ENCODE peak calls at places on chromosome 7, in five cellular contexts. One of them, this sample, is unnamed.

GRCh38 chr7:39536926-39537325 is 29.3 kb upstream of the YAE1 start:
- DNase-seq in stimulated activated CD8-positive, alpha-beta memory T cell treated with anti-CD3 and anti-CD28 coated beads, Interleukin-12 subunit alpha, Interleukin-12 subunit beta, amount 100 ng/mL, for 4 hours: no peak
- DNase-seq in Calu3: no peak
- DNase-seq in cardiac muscle cell: no peak
- DNase-seq in stimulated activated CD4-positive, alpha-beta T cell treated with anti-CD3 and anti-CD28 coated beads, TNF-alpha, amount 100 ng/mL, for 4 hours: no peak
- DNase-seq in this sample: no peak

GRCh38 chr7:80284848-80285247 is 150.2 kb downstream of the GNAI1 start:
- DNase-seq in Calu3: no peak
- DNase-seq in stimulated activated CD8-positive, alpha-beta memory T cell treated with anti-CD3 and anti-CD28 coated beads, Interleukin-12 subunit alpha, Interleukin-12 subunit beta, amount 100 ng/mL, for 4 hours: no peak
- DNase-seq in cardiac muscle cell: no peak
- DNase-seq in stimulated activated CD4-positive, alpha-beta T cell treated with anti-CD3 and anti-CD28 coated beads, TNF-alpha, amount 100 ng/mL, for 4 hours: no peak
- DNase-seq in this sample: no peak

GRCh38 chr7:33501368-33501767 is 372.0 kb downstream of the BBS9 start:
- DNase-seq in cardiac muscle cell: no peak
- DNase-seq in stimulated activated CD8-positive, alpha-beta memory T cell treated with anti-CD3 and anti-CD28 coated beads, Interleukin-12 subunit alpha, Interleukin-12 subunit beta, amount 100 ng/mL, for 4 hours: no peak
- DNase-seq in Calu3: no peak
- DNase-seq in stimulated activated CD4-positive, alpha-beta T cell treated with anti-CD3 and anti-CD28 coated beads, TNF-alpha, amount 100 ng/mL, for 4 hours: no peak
- DNase-seq in this sample: no peak

GRCh38 chr7:35519971-35520809 is 174.7 kb downstream of the HERPUD2 start:
- DNase-seq in Calu3: peak
- DNase-seq in stimulated activated CD8-positive, alpha-beta memory T cell treated with anti-CD3 and anti-CD28 coated beads, Interleukin-12 subunit alpha, Interleukin-12 subunit beta, amount 100 ng/mL, for 4 hours: no peak
- DNase-seq in cardiac muscle cell: peak
- DNase-seq in stimulated activated CD4-positive, alpha-beta T cell treated with anti-CD3 and anti-CD28 coated beads, TNF-alpha, amount 100 ng/mL, for 4 hours: peak
- DNase-seq in this sample: peak

GRCh38 chr7:149690688-149691446 is 82.5 kb downstream of the ZNF467 start:
- DNase-seq in Calu3: peak
- DNase-seq in stimulated activated CD4-positive, alpha-beta T cell treated with anti-CD3 and anti-CD28 coated beads, TNF-alpha, amount 100 ng/mL, for 4 hours: no peak
- DNase-seq in cardiac muscle cell: peak
- DNase-seq in stimulated activated CD8-positive, alpha-beta memory T cell treated with anti-CD3 and anti-CD28 coated beads, Interleukin-12 subunit alpha, Interleukin-12 subunit beta, amount 100 ng/mL, for 4 hours: no peak
- DNase-seq in this sample: no peak

GRCh38 chr7:82007315-82007714 is 237.5 kb upstream of the HGF start:
- DNase-seq in cardiac muscle cell: no peak
- DNase-seq in stimulated activated CD8-positive, alpha-beta memory T cell treated with anti-CD3 and anti-CD28 coated beads, Interleukin-12 subunit alpha, Interleukin-12 subunit beta, amount 100 ng/mL, for 4 hours: no peak
- DNase-seq in stimulated activated CD4-positive, alpha-beta T cell treated with anti-CD3 and anti-CD28 coated beads, TNF-alpha, amount 100 ng/mL, for 4 hours: no peak
- DNase-seq in Calu3: no peak
- DNase-seq in this sample: no peak

GRCh38 chr7:14738086-14738485 is 164.5 kb downstream of the DGKB start:
- DNase-seq in stimulated activated CD4-positive, alpha-beta T cell treated with anti-CD3 and anti-CD28 coated beads, TNF-alpha, amount 100 ng/mL, for 4 hours: no peak
- DNase-seq in Calu3: no peak
- DNase-seq in cardiac muscle cell: no peak
- DNase-seq in stimulated activated CD8-positive, alpha-beta memory T cell treated with anti-CD3 and anti-CD28 coated beads, Interleukin-12 subunit alpha, Interleukin-12 subunit beta, amount 100 ng/mL, for 4 hours: no peak
- DNase-seq in this sample: no peak

GRCh38 chr7:53904355-53904754 is 637.8 kb upstream of the VSTM2A start:
- DNase-seq in Calu3: no peak
- DNase-seq in stimulated activated CD8-positive, alpha-beta memory T cell treated with anti-CD3 and anti-CD28 coated beads, Interleukin-12 subunit alpha, Interleukin-12 subunit beta, amount 100 ng/mL, for 4 hours: no peak
- DNase-seq in cardiac muscle cell: no peak
- DNase-seq in stimulated activated CD4-positive, alpha-beta T cell treated with anti-CD3 and anti-CD28 coated beads, TNF-alpha, amount 100 ng/mL, for 4 hours: no peak
- DNase-seq in this sample: no peak

GRCh38 chr7:14340415-14341079 is 351.1 kb upstream of the ETV1 start:
- DNase-seq in Calu3: no peak
- DNase-seq in cardiac muscle cell: no peak
- DNase-seq in stimulated activated CD8-positive, alpha-beta memory T cell treated with anti-CD3 and anti-CD28 coated beads, Interleukin-12 subunit alpha, Interleukin-12 subunit beta, amount 100 ng/mL, for 4 hours: no peak
- DNase-seq in stimulated activated CD4-positive, alpha-beta T cell treated with anti-CD3 and anti-CD28 coated beads, TNF-alpha, amount 100 ng/mL, for 4 hours: no peak
- DNase-seq in this sample: no peak

GRCh38 chr7:130593033-130593432 is 75.5 kb downstream of the COPG2 start:
- DNase-seq in stimulated activated CD8-positive, alpha-beta memory T cell treated with anti-CD3 and anti-CD28 coated beads, Interleukin-12 subunit alpha, Interleukin-12 subunit beta, amount 100 ng/mL, for 4 hours: no peak
- DNase-seq in cardiac muscle cell: no peak
- DNase-seq in Calu3: no peak
- DNase-seq in stimulated activated CD4-positive, alpha-beta T cell treated with anti-CD3 and anti-CD28 coated beads, TNF-alpha, amount 100 ng/mL, for 4 hours: no peak
- DNase-seq in this sample: no peak

GRCh38 chr7:107353701-107354100 is 116.2 kb upstream of the GPR22 start:
- DNase-seq in stimulated activated CD8-positive, alpha-beta memory T cell treated with anti-CD3 and anti-CD28 coated beads, Interleukin-12 subunit alpha, Interleukin-12 subunit beta, amount 100 ng/mL, for 4 hours: no peak
- DNase-seq in cardiac muscle cell: no peak
- DNase-seq in stimulated activated CD4-positive, alpha-beta T cell treated with anti-CD3 and anti-CD28 coated beads, TNF-alpha, amount 100 ng/mL, for 4 hours: no peak
- DNase-seq in Calu3: no peak
- DNase-seq in this sample: no peak

GRCh38 chr7:101390901-101391301 is 28.2 kb downstream of the COL26A1 start:
- DNase-seq in stimulated activated CD8-positive, alpha-beta memory T cell treated with anti-CD3 and anti-CD28 coated beads, Interleukin-12 subunit alpha, Interleukin-12 subunit beta, amount 100 ng/mL, for 4 hours: no peak
- DNase-seq in stimulated activated CD4-positive, alpha-beta T cell treated with anti-CD3 and anti-CD28 coated beads, TNF-alpha, amount 100 ng/mL, for 4 hours: no peak
- DNase-seq in Calu3: no peak
- DNase-seq in cardiac muscle cell: peak
- DNase-seq in this sample: no peak

GRCh38 chr7:10930551-10930950 is 43.1 kb upstream of the PHF14 start:
- DNase-seq in cardiac muscle cell: no peak
- DNase-seq in Calu3: no peak
- DNase-seq in stimulated activated CD4-positive, alpha-beta T cell treated with anti-CD3 and anti-CD28 coated beads, TNF-alpha, amount 100 ng/mL, for 4 hours: no peak
- DNase-seq in stimulated activated CD8-positive, alpha-beta memory T cell treated with anti-CD3 and anti-CD28 coated beads, Interleukin-12 subunit alpha, Interleukin-12 subunit beta, amount 100 ng/mL, for 4 hours: no peak
- DNase-seq in this sample: no peak

GRCh38 chr7:23654508-23654907 is 25.5 kb upstream of the FAM221A start:
- DNase-seq in stimulated activated CD8-positive, alpha-beta memory T cell treated with anti-CD3 and anti-CD28 coated beads, Interleukin-12 subunit alpha, Interleukin-12 subunit beta, amount 100 ng/mL, for 4 hours: no peak
- DNase-seq in stimulated activated CD4-positive, alpha-beta T cell treated with anti-CD3 and anti-CD28 coated beads, TNF-alpha, amount 100 ng/mL, for 4 hours: no peak
- DNase-seq in cardiac muscle cell: no peak
- DNase-seq in Calu3: peak
- DNase-seq in this sample: no peak

GRCh38 chr7:28065308-28065707 is 115.3 kb downstream of the JAZF1 start:
- DNase-seq in stimulated activated CD8-positive, alpha-beta memory T cell treated with anti-CD3 and anti-CD28 coated beads, Interleukin-12 subunit alpha, Interleukin-12 subunit beta, amount 100 ng/mL, for 4 hours: no peak
- DNase-seq in stimulated activated CD4-positive, alpha-beta T cell treated with anti-CD3 and anti-CD28 coated beads, TNF-alpha, amount 100 ng/mL, for 4 hours: no peak
- DNase-seq in cardiac muscle cell: no peak
- DNase-seq in Calu3: no peak
- DNase-seq in this sample: no peak

GRCh38 chr7:46939558-46939957 is 642.4 kb downstream of the TNS3 start:
- DNase-seq in stimulated activated CD4-positive, alpha-beta T cell treated with anti-CD3 and anti-CD28 coated beads, TNF-alpha, amount 100 ng/mL, for 4 hours: no peak
- DNase-seq in Calu3: no peak
- DNase-seq in stimulated activated CD8-positive, alpha-beta memory T cell treated with anti-CD3 and anti-CD28 coated beads, Interleukin-12 subunit alpha, Interleukin-12 subunit beta, amount 100 ng/mL, for 4 hours: no peak
- DNase-seq in cardiac muscle cell: no peak
- DNase-seq in this sample: no peak

GRCh38 chr7:102432476-102433318 is 678 bp upstream of the ORAI2 start:
- DNase-seq in stimulated activated CD4-positive, alpha-beta T cell treated with anti-CD3 and anti-CD28 coated beads, TNF-alpha, amount 100 ng/mL, for 4 hours: no peak
- DNase-seq in Calu3: no peak
- DNase-seq in cardiac muscle cell: peak
- DNase-seq in stimulated activated CD8-positive, alpha-beta memory T cell treated with anti-CD3 and anti-CD28 coated beads, Interleukin-12 subunit alpha, Interleukin-12 subunit beta, amount 100 ng/mL, for 4 hours: no peak
- DNase-seq in this sample: no peak

GRCh38 chr7:130363156-130363847 is 17.0 kb upstream of the CPA1 start:
- DNase-seq in stimulated activated CD4-positive, alpha-beta T cell treated with anti-CD3 and anti-CD28 coated beads, TNF-alpha, amount 100 ng/mL, for 4 hours: no peak
- DNase-seq in Calu3: peak
- DNase-seq in cardiac muscle cell: no peak
- DNase-seq in stimulated activated CD8-positive, alpha-beta memory T cell treated with anti-CD3 and anti-CD28 coated beads, Interleukin-12 subunit alpha, Interleukin-12 subunit beta, amount 100 ng/mL, for 4 hours: no peak
- DNase-seq in this sample: no peak

GRCh38 chr7:28228386-28228785 is 47.8 kb upstream of the JAZF1 start:
- DNase-seq in cardiac muscle cell: no peak
- DNase-seq in stimulated activated CD8-positive, alpha-beta memory T cell treated with anti-CD3 and anti-CD28 coated beads, Interleukin-12 subunit alpha, Interleukin-12 subunit beta, amount 100 ng/mL, for 4 hours: no peak
- DNase-seq in Calu3: no peak
- DNase-seq in stimulated activated CD4-positive, alpha-beta T cell treated with anti-CD3 and anti-CD28 coated beads, TNF-alpha, amount 100 ng/mL, for 4 hours: no peak
- DNase-seq in this sample: no peak

GRCh38 chr7:89283311-89283710 is 487.8 kb upstream of the TEX47 start:
- DNase-seq in Calu3: no peak
- DNase-seq in stimulated activated CD4-positive, alpha-beta T cell treated with anti-CD3 and anti-CD28 coated beads, TNF-alpha, amount 100 ng/mL, for 4 hours: no peak
- DNase-seq in cardiac muscle cell: no peak
- DNase-seq in stimulated activated CD8-positive, alpha-beta memory T cell treated with anti-CD3 and anti-CD28 coated beads, Interleukin-12 subunit alpha, Interleukin-12 subunit beta, amount 100 ng/mL, for 4 hours: no peak
- DNase-seq in this sample: no peak

GRCh38 chr7:125059861-125060456 is 130.3 kb upstream of the POT1 start:
- DNase-seq in cardiac muscle cell: no peak
- DNase-seq in Calu3: no peak
- DNase-seq in stimulated activated CD4-positive, alpha-beta T cell treated with anti-CD3 and anti-CD28 coated beads, TNF-alpha, amount 100 ng/mL, for 4 hours: no peak
- DNase-seq in stimulated activated CD8-positive, alpha-beta memory T cell treated with anti-CD3 and anti-CD28 coated beads, Interleukin-12 subunit alpha, Interleukin-12 subunit beta, amount 100 ng/mL, for 4 hours: no peak
- DNase-seq in this sample: no peak

GRCh38 chr7:73988197-73988596 is 39.8 kb upstream of the ELN start:
- DNase-seq in cardiac muscle cell: no peak
- DNase-seq in stimulated activated CD8-positive, alpha-beta memory T cell treated with anti-CD3 and anti-CD28 coated beads, Interleukin-12 subunit alpha, Interleukin-12 subunit beta, amount 100 ng/mL, for 4 hours: no peak
- DNase-seq in Calu3: peak
- DNase-seq in stimulated activated CD4-positive, alpha-beta T cell treated with anti-CD3 and anti-CD28 coated beads, TNF-alpha, amount 100 ng/mL, for 4 hours: no peak
- DNase-seq in this sample: peak

GRCh38 chr7:101666751-101667150 is 37.7 kb upstream of the MYL10 start:
- DNase-seq in cardiac muscle cell: no peak
- DNase-seq in stimulated activated CD4-positive, alpha-beta T cell treated with anti-CD3 and anti-CD28 coated beads, TNF-alpha, amount 100 ng/mL, for 4 hours: no peak
- DNase-seq in Calu3: no peak
- DNase-seq in stimulated activated CD8-positive, alpha-beta memory T cell treated with anti-CD3 and anti-CD28 coated beads, Interleukin-12 subunit alpha, Interleukin-12 subunit beta, amount 100 ng/mL, for 4 hours: no peak
- DNase-seq in this sample: no peak

GRCh38 chr7:155775691-155776090 is 36.6 kb downstream of the SHH start:
- DNase-seq in cardiac muscle cell: no peak
- DNase-seq in stimulated activated CD8-positive, alpha-beta memory T cell treated with anti-CD3 and anti-CD28 coated beads, Interleukin-12 subunit alpha, Interleukin-12 subunit beta, amount 100 ng/mL, for 4 hours: no peak
- DNase-seq in stimulated activated CD4-positive, alpha-beta T cell treated with anti-CD3 and anti-CD28 coated beads, TNF-alpha, amount 100 ng/mL, for 4 hours: no peak
- DNase-seq in Calu3: no peak
- DNase-seq in this sample: no peak

GRCh38 chr7:7664344-7664743 is 23.8 kb downstream of the UMAD1 start:
- DNase-seq in stimulated activated CD4-positive, alpha-beta T cell treated with anti-CD3 and anti-CD28 coated beads, TNF-alpha, amount 100 ng/mL, for 4 hours: no peak
- DNase-seq in stimulated activated CD8-positive, alpha-beta memory T cell treated with anti-CD3 and anti-CD28 coated beads, Interleukin-12 subunit alpha, Interleukin-12 subunit beta, amount 100 ng/mL, for 4 hours: no peak
- DNase-seq in cardiac muscle cell: no peak
- DNase-seq in Calu3: no peak
- DNase-seq in this sample: no peak

GRCh38 chr7:5211730-5212482 is 21.9 kb downstream of the WIPI2 start:
- DNase-seq in stimulated activated CD8-positive, alpha-beta memory T cell treated with anti-CD3 and anti-CD28 coated beads, Interleukin-12 subunit alpha, Interleukin-12 subunit beta, amount 100 ng/mL, for 4 hours: no peak
- DNase-seq in Calu3: no peak
- DNase-seq in cardiac muscle cell: no peak
- DNase-seq in stimulated activated CD4-positive, alpha-beta T cell treated with anti-CD3 and anti-CD28 coated beads, TNF-alpha, amount 100 ng/mL, for 4 hours: no peak
- DNase-seq in this sample: no peak

GRCh38 chr7:45082831-45083331 is 5.9 kb downstream of the NACAD start:
- DNase-seq in stimulated activated CD4-positive, alpha-beta T cell treated with anti-CD3 and anti-CD28 coated beads, TNF-alpha, amount 100 ng/mL, for 4 hours: no peak
- DNase-seq in Calu3: peak
- DNase-seq in cardiac muscle cell: no peak
- DNase-seq in stimulated activated CD8-positive, alpha-beta memory T cell treated with anti-CD3 and anti-CD28 coated beads, Interleukin-12 subunit alpha, Interleukin-12 subunit beta, amount 100 ng/mL, for 4 hours: no peak
- DNase-seq in this sample: no peak

GRCh38 chr7:129990403-129991192 is 37.8 kb upstream of the UBE2H start:
- DNase-seq in stimulated activated CD8-positive, alpha-beta memory T cell treated with anti-CD3 and anti-CD28 coated beads, Interleukin-12 subunit alpha, Interleukin-12 subunit beta, amount 100 ng/mL, for 4 hours: no peak
- DNase-seq in Calu3: no peak
- DNase-seq in stimulated activated CD4-positive, alpha-beta T cell treated with anti-CD3 and anti-CD28 coated beads, TNF-alpha, amount 100 ng/mL, for 4 hours: no peak
- DNase-seq in cardiac muscle cell: no peak
- DNase-seq in this sample: no peak

GRCh38 chr7:142372727-142373126 is 114.9 kb upstream of the PRSS58 start:
- DNase-seq in stimulated activated CD4-positive, alpha-beta T cell treated with anti-CD3 and anti-CD28 coated beads, TNF-alpha, amount 100 ng/mL, for 4 hours: no peak
- DNase-seq in Calu3: no peak
- DNase-seq in stimulated activated CD8-positive, alpha-beta memory T cell treated with anti-CD3 and anti-CD28 coated beads, Interleukin-12 subunit alpha, Interleukin-12 subunit beta, amount 100 ng/mL, for 4 hours: no peak
- DNase-seq in cardiac muscle cell: no peak
- DNase-seq in this sample: no peak

GRCh38 chr7:40374575-40374974 is 239.8 kb downstream of the SUGCT start:
- DNase-seq in Calu3: no peak
- DNase-seq in stimulated activated CD4-positive, alpha-beta T cell treated with anti-CD3 and anti-CD28 coated beads, TNF-alpha, amount 100 ng/mL, for 4 hours: no peak
- DNase-seq in cardiac muscle cell: no peak
- DNase-seq in stimulated activated CD8-positive, alpha-beta memory T cell treated with anti-CD3 and anti-CD28 coated beads, Interleukin-12 subunit alpha, Interleukin-12 subunit beta, amount 100 ng/mL, for 4 hours: no peak
- DNase-seq in this sample: no peak

GRCh38 chr7:39557222-39557621 is 9.0 kb upstream of the YAE1 start:
- DNase-seq in stimulated activated CD4-positive, alpha-beta T cell treated with anti-CD3 and anti-CD28 coated beads, TNF-alpha, amount 100 ng/mL, for 4 hours: no peak
- DNase-seq in Calu3: no peak
- DNase-seq in cardiac muscle cell: no peak
- DNase-seq in stimulated activated CD8-positive, alpha-beta memory T cell treated with anti-CD3 and anti-CD28 coated beads, Interleukin-12 subunit alpha, Interleukin-12 subunit beta, amount 100 ng/mL, for 4 hours: no peak
- DNase-seq in this sample: no peak